ENCODE peak calls at places on chromosomes 7 and 10, in seven cellular contexts. One of them, this sample, is unnamed. For H3K36me3, the result is how much of the 10 kb centered on the place peaks cover.

GRCh38 chr10:13388478-13388877 is 40.4 kb upstream of the SEPHS1 start:
- DNase-seq in SJSA1: no peak
- DNase-seq in heart left ventricle: no peak
- DNase-seq in tibial artery: no peak
- DNase-seq in brain microvascular endothelial cell: no peak
- DNase-seq in adrenal gland: no peak
- DNase-seq in colonic mucosa: no peak
- DNase-seq in this sample: no peak

GRCh38 chr7:34471844-34472243 is 186.2 kb upstream of the NPSR1 start:
- DNase-seq in heart left ventricle: no peak
- DNase-seq in colonic mucosa: no peak
- DNase-seq in tibial artery: no peak
- DNase-seq in brain microvascular endothelial cell: no peak
- DNase-seq in adrenal gland: no peak
- DNase-seq in SJSA1: no peak
- DNase-seq in this sample: no peak

GRCh38 chr10:52951819-52952218 is 179.2 kb upstream of the MBL2 start:
- DNase-seq in heart left ventricle: no peak
- DNase-seq in adrenal gland: peak
- DNase-seq in brain microvascular endothelial cell: peak
- DNase-seq in SJSA1: no peak
- DNase-seq in tibial artery: no peak
- DNase-seq in colonic mucosa: peak
- DNase-seq in this sample: no peak

GRCh38 chr10:97708976-97709745 is 4.4 kb upstream of the MARVELD1 start:
- DNase-seq in heart left ventricle: peak
- DNase-seq in adrenal gland: peak
- DNase-seq in brain microvascular endothelial cell: peak
- DNase-seq in tibial artery: peak
- DNase-seq in SJSA1: peak
- DNase-seq in colonic mucosa: peak
- DNase-seq in this sample: peak

GRCh38 chr7:36430881-36431280 is 41.2 kb downstream of the ANLN start:
- DNase-seq in tibial artery: no peak
- DNase-seq in SJSA1: no peak
- DNase-seq in heart left ventricle: no peak
- DNase-seq in colonic mucosa: no peak
- DNase-seq in adrenal gland: no peak
- DNase-seq in brain microvascular endothelial cell: no peak
- DNase-seq in this sample: no peak

GRCh38 chr7:107811934-107812333 is 8.9 kb upstream of the SLC26A3 start:
- DNase-seq in heart left ventricle: no peak
- DNase-seq in tibial artery: no peak
- DNase-seq in adrenal gland: no peak
- DNase-seq in colonic mucosa: no peak
- DNase-seq in brain microvascular endothelial cell: no peak
- DNase-seq in SJSA1: no peak
- DNase-seq in this sample: no peak

GRCh38 chr7:155701972-155702544 is 57.6 kb downstream of the RBM33 start:
- DNase-seq in heart left ventricle: no peak
- DNase-seq in tibial artery: no peak
- DNase-seq in colonic mucosa: no peak
- DNase-seq in brain microvascular endothelial cell: no peak
- DNase-seq in SJSA1: no peak
- DNase-seq in adrenal gland: no peak
- DNase-seq in this sample: no peak

GRCh38 chr7:142298009-142298408 is 40.2 kb upstream of the PRSS58 start:
- DNase-seq in heart left ventricle: no peak
- DNase-seq in brain microvascular endothelial cell: no peak
- DNase-seq in adrenal gland: no peak
- DNase-seq in colonic mucosa: no peak
- DNase-seq in tibial artery: no peak
- DNase-seq in SJSA1: peak
- DNase-seq in this sample: no peak

GRCh38 chr10:102763037-102763607 is 19.4 kb downstream of the WBP1L start:
- DNase-seq in colonic mucosa: no peak
- DNase-seq in tibial artery: no peak
- DNase-seq in brain microvascular endothelial cell: no peak
- DNase-seq in adrenal gland: no peak
- DNase-seq in heart left ventricle: no peak
- DNase-seq in SJSA1: no peak
- DNase-seq in this sample: no peak

GRCh38 chr10:13462551-13462950 is 66.3 kb downstream of the BEND7 start:
- DNase-seq in heart left ventricle: no peak
- DNase-seq in tibial artery: no peak
- DNase-seq in colonic mucosa: no peak
- DNase-seq in SJSA1: no peak
- DNase-seq in brain microvascular endothelial cell: no peak
- DNase-seq in adrenal gland: no peak
- DNase-seq in this sample: no peak

GRCh38 chr10:99375444-99375843 is 46.3 kb downstream of the CNNM1 start:
- DNase-seq in colonic mucosa: no peak
- DNase-seq in brain microvascular endothelial cell: no peak
- DNase-seq in tibial artery: no peak
- DNase-seq in SJSA1: no peak
- DNase-seq in heart left ventricle: no peak
- DNase-seq in adrenal gland: no peak
- DNase-seq in this sample: no peak

GRCh38 chr7:26368542-26368941 is 76.9 kb downstream of the SNX10 start:
- DNase-seq in colonic mucosa: no peak
- DNase-seq in heart left ventricle: no peak
- DNase-seq in tibial artery: no peak
- DNase-seq in SJSA1: no peak
- DNase-seq in brain microvascular endothelial cell: no peak
- DNase-seq in adrenal gland: no peak
- DNase-seq in this sample: no peak

GRCh38 chr10:2476236-2476814 is 591.0 kb upstream of the PFKP start:
- DNase-seq in brain microvascular endothelial cell: no peak
- DNase-seq in colonic mucosa: no peak
- DNase-seq in adrenal gland: no peak
- DNase-seq in tibial artery: no peak
- DNase-seq in heart left ventricle: no peak
- DNase-seq in SJSA1: no peak
- DNase-seq in this sample: no peak

GRCh38 chr7:35647171-35647574 is 47.8 kb downstream of the HERPUD2 start:
- DNase-seq in brain microvascular endothelial cell: peak
- DNase-seq in SJSA1: no peak
- DNase-seq in adrenal gland: peak
- DNase-seq in colonic mucosa: no peak
- DNase-seq in tibial artery: no peak
- DNase-seq in heart left ventricle: peak
- DNase-seq in this sample: no peak

GRCh38 chr7:99459087-99459486 is 6.9 kb downstream of the ATP5MF start:
- DNase-seq in adrenal gland: no peak
- DNase-seq in heart left ventricle: no peak
- DNase-seq in brain microvascular endothelial cell: no peak
- DNase-seq in tibial artery: no peak
- DNase-seq in SJSA1: no peak
- DNase-seq in colonic mucosa: no peak
- DNase-seq in this sample: no peak

GRCh38 chr7:64183126-64183742 is 23.8 kb upstream of the ZNF735 start:
- DNase-seq in tibial artery: no peak
- DNase-seq in brain microvascular endothelial cell: no peak
- DNase-seq in heart left ventricle: no peak
- DNase-seq in SJSA1: no peak
- DNase-seq in adrenal gland: peak
- DNase-seq in colonic mucosa: no peak
- DNase-seq in this sample: no peak

GRCh38 chr7:3879337-3880054 is 578.4 kb downstream of the SDK1 start:
- DNase-seq in adrenal gland: no peak
- DNase-seq in colonic mucosa: no peak
- DNase-seq in tibial artery: no peak
- DNase-seq in heart left ventricle: peak
- DNase-seq in brain microvascular endothelial cell: no peak
- DNase-seq in SJSA1: no peak
- DNase-seq in this sample: no peak

GRCh38 chr7:84524714-84525694 is 330.4 kb upstream of the SEMA3A start:
- DNase-seq in heart left ventricle: no peak
- DNase-seq in adrenal gland: no peak
- DNase-seq in SJSA1: peak
- DNase-seq in colonic mucosa: no peak
- DNase-seq in brain microvascular endothelial cell: peak
- DNase-seq in tibial artery: peak
- DNase-seq in this sample: peak

GRCh38 chr7:138470586-138471157 is 10.6 kb downstream of the TRIM24 start:
- DNase-seq in SJSA1: no peak
- DNase-seq in adrenal gland: no peak
- DNase-seq in colonic mucosa: no peak
- DNase-seq in heart left ventricle: no peak
- DNase-seq in tibial artery: no peak
- DNase-seq in brain microvascular endothelial cell: no peak
- DNase-seq in this sample: no peak

DNA sequence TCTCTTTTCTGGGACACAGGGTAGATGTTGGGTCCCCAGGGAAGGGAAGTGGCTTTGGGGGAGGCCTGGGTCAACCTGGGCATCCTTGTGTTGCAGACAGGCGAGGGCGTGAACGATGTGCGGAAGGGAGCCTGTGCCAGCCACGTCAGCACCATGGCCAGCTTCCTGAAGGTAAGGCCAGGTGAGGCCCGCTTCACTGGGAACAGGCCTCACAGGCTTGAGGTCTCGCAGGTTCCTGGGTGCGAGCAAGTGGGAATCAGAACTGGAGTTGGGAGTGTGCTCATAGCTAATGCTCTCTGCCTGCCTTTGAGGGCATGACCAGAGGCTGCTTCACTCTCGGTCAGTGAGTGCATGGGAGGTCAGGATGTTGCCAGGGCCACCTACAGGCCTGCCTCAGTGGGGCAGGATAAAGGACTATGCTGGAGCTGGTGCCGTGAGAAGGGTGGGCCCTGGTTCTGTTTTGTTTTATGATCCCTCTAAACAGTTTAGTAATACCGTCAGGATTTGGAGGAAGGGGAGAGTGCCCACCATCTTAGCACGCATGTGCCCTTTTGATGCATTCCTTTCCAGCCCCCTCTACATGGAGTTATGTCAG is 8.4 kb downstream of the DBNL start:
- DNase-seq in heart left ventricle: no peak
- DNase-seq in adrenal gland: no peak
- DNase-seq in colonic mucosa: no peak
- DNase-seq in brain microvascular endothelial cell: no peak
- DNase-seq in SJSA1: no peak
- DNase-seq in tibial artery: no peak
- DNase-seq in this sample: peak
- H3K36me3 ChIP-seq in heart left ventricle: half or more
- H3K36me3 ChIP-seq in adrenal gland: under half
- H3K36me3 ChIP-seq in colonic mucosa: under half
- H3K36me3 ChIP-seq in brain microvascular endothelial cell: half or more
- H3K36me3 ChIP-seq in SJSA1: half or more
- H3K36me3 ChIP-seq in tibial artery: half or more
- H3K36me3 ChIP-seq in this sample: under half

DNA sequence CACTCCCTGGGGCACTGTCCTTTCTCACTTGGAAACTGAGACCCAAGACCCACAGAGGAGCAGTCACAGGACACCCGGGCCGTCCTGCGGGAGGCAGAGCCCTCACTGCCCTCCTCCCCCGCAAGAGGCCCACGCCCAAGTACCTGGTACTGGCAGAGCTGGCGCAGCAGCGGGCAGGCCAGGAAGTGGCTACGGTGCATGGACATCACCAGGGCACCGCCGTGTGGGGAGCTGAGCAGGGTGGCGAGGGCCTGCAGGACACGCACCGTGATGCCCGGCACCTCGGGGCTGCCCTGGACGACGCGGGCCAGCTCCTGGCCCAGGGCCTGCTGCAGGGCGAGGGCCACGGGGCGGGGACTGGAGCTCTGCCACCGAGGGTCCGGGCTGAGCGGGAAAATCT is 20.0 kb upstream of the MICALL2 start:
- DNase-seq in tibial artery: no peak
- DNase-seq in adrenal gland: no peak
- DNase-seq in colonic mucosa: no peak
- DNase-seq in brain microvascular endothelial cell: no peak
- DNase-seq in SJSA1: no peak
- DNase-seq in heart left ventricle: no peak
- DNase-seq in this sample: no peak
- H3K36me3 ChIP-seq in tibial artery: half or more
- H3K36me3 ChIP-seq in adrenal gland: under half
- H3K36me3 ChIP-seq in colonic mucosa: under half
- H3K36me3 ChIP-seq in brain microvascular endothelial cell: half or more
- H3K36me3 ChIP-seq in SJSA1: half or more
- H3K36me3 ChIP-seq in heart left ventricle: half or more
- H3K36me3 ChIP-seq in this sample: under half

DNA sequence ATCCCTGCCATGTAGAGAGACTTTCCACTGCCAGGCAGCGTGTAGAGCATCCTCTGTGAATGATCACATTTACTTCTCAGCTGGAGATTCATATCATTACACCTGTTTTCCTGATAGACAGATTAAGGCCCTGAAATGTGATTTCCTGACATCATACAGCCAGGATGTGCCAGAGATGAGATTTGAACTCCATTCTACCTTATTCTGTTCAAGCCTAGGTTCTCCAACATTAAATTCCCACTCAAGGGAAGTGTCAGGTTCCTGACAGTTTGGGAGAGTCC is 482.1 kb downstream of the RPS24 start:
- DNase-seq in colonic mucosa: no peak
- DNase-seq in brain microvascular endothelial cell: no peak
- DNase-seq in SJSA1: no peak
- DNase-seq in heart left ventricle: no peak
- DNase-seq in adrenal gland: no peak
- DNase-seq in tibial artery: no peak
- DNase-seq in this sample: no peak
- H3K36me3 ChIP-seq in colonic mucosa: under half
- H3K36me3 ChIP-seq in brain microvascular endothelial cell: under half
- H3K36me3 ChIP-seq in SJSA1: under half
- H3K36me3 ChIP-seq in heart left ventricle: under half
- H3K36me3 ChIP-seq in adrenal gland: under half
- H3K36me3 ChIP-seq in tibial artery: under half
- H3K36me3 ChIP-seq in this sample: under half

DNA sequence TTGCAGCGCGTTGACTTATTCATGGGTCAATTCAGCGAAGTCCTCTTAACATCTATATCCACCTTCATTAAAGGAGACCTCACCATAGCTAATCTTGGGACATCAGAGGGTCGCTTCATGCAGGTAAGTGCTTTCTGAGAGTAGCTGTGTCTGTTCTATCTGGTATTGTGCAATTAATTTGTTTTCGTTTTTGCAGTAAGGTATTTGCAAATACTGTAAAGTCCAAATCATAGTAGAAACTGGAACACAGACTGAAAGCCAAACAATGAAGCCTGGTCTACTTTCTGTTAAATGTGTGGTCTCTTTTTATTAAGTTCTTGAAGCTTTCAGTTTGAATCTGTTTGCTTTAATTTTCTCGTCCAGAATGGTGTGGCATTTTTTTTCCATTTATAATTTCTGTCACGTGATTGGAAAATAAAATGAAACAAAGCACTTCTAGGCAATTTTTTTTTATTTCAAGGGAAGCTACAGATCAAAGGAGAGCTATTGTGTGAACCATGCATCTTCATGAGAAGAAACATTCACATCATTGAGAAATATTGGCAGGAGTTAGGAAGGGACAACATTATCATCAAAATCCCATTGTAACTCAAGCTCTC is 59.8 kb downstream of the MET start:
- DNase-seq in adrenal gland: no peak
- DNase-seq in SJSA1: no peak
- DNase-seq in brain microvascular endothelial cell: no peak
- DNase-seq in tibial artery: no peak
- DNase-seq in colonic mucosa: no peak
- DNase-seq in heart left ventricle: no peak
- DNase-seq in this sample: no peak
- H3K36me3 ChIP-seq in adrenal gland: under half
- H3K36me3 ChIP-seq in SJSA1: under half
- H3K36me3 ChIP-seq in brain microvascular endothelial cell: under half
- H3K36me3 ChIP-seq in tibial artery: under half
- H3K36me3 ChIP-seq in colonic mucosa: under half
- H3K36me3 ChIP-seq in heart left ventricle: under half
- H3K36me3 ChIP-seq in this sample: under half

This sample was measured in aorta.